ENCODE peak calls at places on chromosomes 3 and 15, in six cellular contexts. One of them, this sample, is unnamed.
A peak's percentile ranks its signal among the peaks of the same experiment; 100 is the strongest.

GRCh38 chr3:134419214-134419965 is 45.1 kb upstream of the AMOTL2 start:
- DNase-seq in uterus: no peak
- DNase-seq in GM12892: no peak
- DNase-seq in IMR-90: no peak
- DNase-seq in tibial nerve: no peak
- DNase-seq in esophagus squamous epithelium: no peak
- DNase-seq in this sample: no peak

GRCh38 chr3:55488398-55489055 is 1.4 kb upstream of the WNT5A start:
- DNase-seq in uterus: peak; percentile 55
- DNase-seq in GM12892: no peak
- DNase-seq in IMR-90: peak; percentile 89
- DNase-seq in tibial nerve: no peak
- DNase-seq in esophagus squamous epithelium: no peak
- DNase-seq in this sample: peak; percentile 68

GRCh38 chr15:61879219-61879618 is 181.0 kb downstream of the VPS13C start:
- DNase-seq in uterus: no peak
- DNase-seq in GM12892: no peak
- DNase-seq in IMR-90: no peak
- DNase-seq in tibial nerve: no peak
- DNase-seq in esophagus squamous epithelium: no peak
- DNase-seq in this sample: peak; percentile 8

GRCh38 chr3:74897006-74897405 is 282.5 kb upstream of the CNTN3 start:
- DNase-seq in uterus: no peak
- DNase-seq in GM12892: no peak
- DNase-seq in IMR-90: no peak
- DNase-seq in tibial nerve: no peak
- DNase-seq in esophagus squamous epithelium: no peak
- DNase-seq in this sample: no peak

GRCh38 chr3:27591321-27591711 is 107.1 kb upstream of the SLC4A7 start:
- DNase-seq in uterus: no peak
- DNase-seq in GM12892: no peak
- DNase-seq in IMR-90: peak; percentile 20
- DNase-seq in tibial nerve: no peak
- DNase-seq in esophagus squamous epithelium: no peak
- DNase-seq in this sample: no peak

GRCh38 chr3:11600501-11601282 is 43.0 kb downstream of the VGLL4 start:
- DNase-seq in uterus: peak; percentile 84
- DNase-seq in GM12892: no peak
- DNase-seq in IMR-90: peak; percentile 100
- DNase-seq in tibial nerve: no peak
- DNase-seq in esophagus squamous epithelium: no peak
- DNase-seq in this sample: peak; percentile 65

GRCh38 chr15:55827204-55827603 is 84.3 kb upstream of the PRTG start:
- DNase-seq in uterus: no peak
- DNase-seq in GM12892: no peak
- DNase-seq in IMR-90: peak; percentile 66
- DNase-seq in tibial nerve: no peak
- DNase-seq in esophagus squamous epithelium: no peak
- DNase-seq in this sample: no peak

GRCh38 chr15:56460046-56460445 is 4.9 kb downstream of the MNS1 start:
- DNase-seq in uterus: no peak
- DNase-seq in GM12892: no peak
- DNase-seq in IMR-90: peak; percentile 1
- DNase-seq in tibial nerve: no peak
- DNase-seq in esophagus squamous epithelium: no peak
- DNase-seq in this sample: no peak

GRCh38 chr3:126442099-126442848 is 33.4 kb downstream of the ZXDC start:
- DNase-seq in uterus: peak; percentile 60
- DNase-seq in GM12892: no peak
- DNase-seq in IMR-90: peak; percentile 15
- DNase-seq in tibial nerve: no peak
- DNase-seq in esophagus squamous epithelium: no peak
- DNase-seq in this sample: no peak

GRCh38 chr3:45960289-45960688 is 17.0 kb downstream of the CXCR6 start:
- DNase-seq in uterus: no peak
- DNase-seq in GM12892: no peak
- DNase-seq in IMR-90: no peak
- DNase-seq in tibial nerve: no peak
- DNase-seq in esophagus squamous epithelium: no peak
- DNase-seq in this sample: no peak

GRCh38 chr3:147120029-147120428 is 286.3 kb downstream of the ZIC4 start:
- DNase-seq in uterus: no peak
- DNase-seq in GM12892: no peak
- DNase-seq in IMR-90: peak; percentile 45
- DNase-seq in tibial nerve: no peak
- DNase-seq in esophagus squamous epithelium: no peak
- DNase-seq in this sample: no peak

GRCh38 chr3:46378426-46378942 is 7.7 kb downstream of the CCR5 start:
- DNase-seq in uterus: peak; percentile 52
- DNase-seq in GM12892: no peak
- DNase-seq in IMR-90: peak; percentile 40
- DNase-seq in tibial nerve: peak; percentile 67
- DNase-seq in esophagus squamous epithelium: no peak
- DNase-seq in this sample: peak; percentile 76

GRCh38 chr15:97082835-97083234 is 752.3 kb downstream of the NR2F2 start:
- DNase-seq in uterus: no peak
- DNase-seq in GM12892: no peak
- DNase-seq in IMR-90: no peak
- DNase-seq in tibial nerve: no peak
- DNase-seq in esophagus squamous epithelium: no peak
- DNase-seq in this sample: no peak

GRCh38 chr3:37886395-37886794 is 24.7 kb downstream of the CTDSPL start:
- DNase-seq in uterus: no peak
- DNase-seq in GM12892: no peak
- DNase-seq in IMR-90: no peak
- DNase-seq in tibial nerve: no peak
- DNase-seq in esophagus squamous epithelium: no peak
- DNase-seq in this sample: no peak

GRCh38 chr15:40241305-40242215 is 2.7 kb downstream of the PAK6 start:
- DNase-seq in uterus: no peak
- DNase-seq in GM12892: no peak
- DNase-seq in IMR-90: no peak
- DNase-seq in tibial nerve: no peak
- DNase-seq in esophagus squamous epithelium: no peak
- DNase-seq in this sample: no peak

GRCh38 chr3:111863942-111864341 is 4.9 kb downstream of the PHLDB2 start:
- DNase-seq in uterus: no peak
- DNase-seq in GM12892: no peak
- DNase-seq in IMR-90: peak; percentile 16
- DNase-seq in tibial nerve: no peak
- DNase-seq in esophagus squamous epithelium: no peak
- DNase-seq in this sample: no peak

GRCh38 chr3:186248850-186249249 is 113.2 kb downstream of the DGKG start:
- DNase-seq in uterus: no peak
- DNase-seq in GM12892: no peak
- DNase-seq in IMR-90: no peak
- DNase-seq in tibial nerve: no peak
- DNase-seq in esophagus squamous epithelium: no peak
- DNase-seq in this sample: no peak

GRCh38 chr15:42581272-42581730 is 5.9 kb downstream of the STARD9 start:
- DNase-seq in uterus: peak; percentile 85
- DNase-seq in GM12892: peak; percentile 71
- DNase-seq in IMR-90: peak; percentile 68
- DNase-seq in tibial nerve: peak; percentile 80
- DNase-seq in esophagus squamous epithelium: peak; percentile 21
- DNase-seq in this sample: peak; percentile 88
- TF ChIP-seq POLR2A in uterus: peak; percentile 36
- TF ChIP-seq POLR2A in GM12892: no peak
- TF ChIP-seq POLR2A in IMR-90: no peak
- TF ChIP-seq POLR2A in tibial nerve: peak; percentile 43
- TF ChIP-seq POLR2A in esophagus squamous epithelium: no peak
- TF ChIP-seq POLR2A in this sample: peak; percentile 43

DNA sequence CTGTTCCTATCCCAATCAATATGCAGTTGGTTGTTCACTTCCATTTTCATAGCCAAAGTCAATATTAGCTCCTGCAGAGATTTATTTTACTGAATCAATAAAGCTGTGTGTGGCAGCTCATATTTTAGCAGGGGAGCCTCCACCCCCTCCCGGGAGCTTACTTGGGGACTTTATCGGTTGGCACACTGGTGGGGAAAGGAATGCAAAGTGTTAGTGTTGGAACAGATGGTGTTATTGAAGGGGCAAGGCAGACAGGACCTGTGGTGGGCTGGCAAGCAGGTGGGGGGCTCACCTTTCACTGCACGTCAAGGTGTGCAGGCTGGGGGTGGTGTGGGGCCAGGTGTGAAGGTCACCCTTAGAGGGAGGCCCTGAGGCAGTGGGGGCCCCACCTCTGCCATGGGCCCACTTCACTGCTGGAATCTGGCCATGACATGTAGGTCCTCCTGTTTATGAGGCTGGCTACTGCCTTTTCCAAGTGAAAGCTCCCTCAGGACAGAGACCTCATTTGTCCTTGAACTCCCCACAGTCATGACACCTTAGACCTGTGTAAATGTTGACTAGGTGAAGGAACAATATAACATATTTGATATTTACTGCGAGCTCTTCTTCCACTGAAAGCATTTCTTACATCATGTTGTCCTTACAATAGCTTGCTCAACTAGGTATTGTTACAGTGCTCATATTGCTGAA is 44.0 kb upstream of the SEC22A start:
- DNase-seq in uterus: no peak
- DNase-seq in GM12892: no peak
- DNase-seq in IMR-90: no peak
- DNase-seq in tibial nerve: no peak
- DNase-seq in esophagus squamous epithelium: no peak
- DNase-seq in this sample: no peak
- TF ChIP-seq POLR2A in uterus: no peak
- TF ChIP-seq POLR2A in GM12892: no peak
- TF ChIP-seq POLR2A in IMR-90: no peak
- TF ChIP-seq POLR2A in tibial nerve: no peak
- TF ChIP-seq POLR2A in esophagus squamous epithelium: no peak
- TF ChIP-seq POLR2A in this sample: no peak

GRCh38 chr3:131072099-131072559 is 45.5 kb downstream of the NEK11 start:
- DNase-seq in uterus: no peak
- DNase-seq in GM12892: no peak
- DNase-seq in IMR-90: peak; percentile 13
- DNase-seq in tibial nerve: no peak
- DNase-seq in esophagus squamous epithelium: no peak
- DNase-seq in this sample: no peak
- TF ChIP-seq POLR2A in uterus: no peak
- TF ChIP-seq POLR2A in GM12892: no peak
- TF ChIP-seq POLR2A in IMR-90: no peak
- TF ChIP-seq POLR2A in tibial nerve: no peak
- TF ChIP-seq POLR2A in esophagus squamous epithelium: no peak
- TF ChIP-seq POLR2A in this sample: no peak

GRCh38 chr3:194354315-194354714 is 3.2 kb upstream of the CPN2 start:
- DNase-seq in uterus: no peak
- DNase-seq in GM12892: no peak
- DNase-seq in IMR-90: no peak
- DNase-seq in tibial nerve: no peak
- DNase-seq in esophagus squamous epithelium: no peak
- DNase-seq in this sample: no peak
- TF ChIP-seq POLR2A in uterus: no peak
- TF ChIP-seq POLR2A in GM12892: no peak
- TF ChIP-seq POLR2A in IMR-90: no peak
- TF ChIP-seq POLR2A in tibial nerve: no peak
- TF ChIP-seq POLR2A in esophagus squamous epithelium: no peak
- TF ChIP-seq POLR2A in this sample: no peak

GRCh38 chr3:44948239-44948638 is 27.7 kb downstream of the ZDHHC3 start:
- DNase-seq in uterus: no peak
- DNase-seq in GM12892: no peak
- DNase-seq in IMR-90: peak; percentile 24
- DNase-seq in tibial nerve: no peak
- DNase-seq in esophagus squamous epithelium: no peak
- DNase-seq in this sample: no peak
- TF ChIP-seq POLR2A in uterus: no peak
- TF ChIP-seq POLR2A in GM12892: no peak
- TF ChIP-seq POLR2A in IMR-90: no peak
- TF ChIP-seq POLR2A in tibial nerve: no peak
- TF ChIP-seq POLR2A in esophagus squamous epithelium: no peak
- TF ChIP-seq POLR2A in this sample: no peak

DNA sequence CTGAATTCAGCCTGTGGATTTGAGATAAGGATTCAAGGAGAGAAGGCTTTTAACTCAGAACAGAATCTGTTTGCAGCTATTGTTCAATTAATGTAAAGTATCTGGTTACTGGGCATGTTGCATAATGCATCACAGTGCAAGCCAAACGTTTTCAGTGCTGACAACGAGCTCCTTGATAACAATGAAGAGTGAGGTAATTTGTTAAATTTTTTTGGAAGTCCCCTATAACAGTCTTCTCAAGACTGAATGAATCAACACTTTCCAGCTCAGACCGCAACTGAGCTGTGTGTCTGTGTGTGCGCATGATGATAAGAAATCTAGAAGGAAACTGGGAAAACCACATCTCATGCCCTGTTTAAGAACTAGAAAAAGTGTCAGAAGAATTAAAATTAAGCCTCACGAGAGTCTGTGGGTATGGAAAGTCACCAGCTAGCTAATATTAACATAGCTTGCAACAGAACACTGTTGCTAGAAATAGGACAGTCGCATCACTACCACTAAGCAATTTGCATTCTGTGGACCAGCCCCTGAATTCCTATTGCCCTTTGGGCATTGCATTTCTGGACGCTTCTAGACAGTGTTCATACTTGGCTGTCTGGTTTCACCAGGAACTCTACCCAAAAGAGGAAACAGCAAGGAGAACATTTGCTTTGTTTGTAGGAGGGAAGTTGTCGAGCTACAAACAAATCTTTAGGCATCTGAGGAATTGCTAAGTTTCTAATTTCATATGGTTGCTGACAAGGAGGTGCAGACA is 43.7 kb upstream of the ATP2C1 start:
- DNase-seq in uterus: no peak
- DNase-seq in GM12892: no peak
- DNase-seq in IMR-90: peak; percentile 46
- DNase-seq in tibial nerve: peak; percentile 17
- DNase-seq in esophagus squamous epithelium: no peak
- DNase-seq in this sample: no peak
- TF ChIP-seq POLR2A in uterus: no peak
- TF ChIP-seq POLR2A in GM12892: peak; percentile 79
- TF ChIP-seq POLR2A in IMR-90: no peak
- TF ChIP-seq POLR2A in tibial nerve: no peak
- TF ChIP-seq POLR2A in esophagus squamous epithelium: no peak
- TF ChIP-seq POLR2A in this sample: no peak

GRCh38 chr15:67083135-67083766 is 17.8 kb downstream of the SMAD3 start:
- DNase-seq in uterus: no peak
- DNase-seq in GM12892: no peak
- DNase-seq in IMR-90: peak; percentile 71
- DNase-seq in tibial nerve: no peak
- DNase-seq in esophagus squamous epithelium: no peak
- DNase-seq in this sample: no peak
- TF ChIP-seq POLR2A in uterus: no peak
- TF ChIP-seq POLR2A in GM12892: no peak
- TF ChIP-seq POLR2A in IMR-90: no peak
- TF ChIP-seq POLR2A in tibial nerve: no peak
- TF ChIP-seq POLR2A in esophagus squamous epithelium: no peak
- TF ChIP-seq POLR2A in this sample: no peak

GRCh38 chr15:84872009-84872900 is 12.2 kb upstream of the SLC28A1 start:
- DNase-seq in uterus: no peak
- DNase-seq in GM12892: no peak
- DNase-seq in IMR-90: no peak
- DNase-seq in tibial nerve: no peak
- DNase-seq in esophagus squamous epithelium: no peak
- DNase-seq in this sample: no peak
- TF ChIP-seq POLR2A in uterus: no peak
- TF ChIP-seq POLR2A in GM12892: no peak
- TF ChIP-seq POLR2A in IMR-90: no peak
- TF ChIP-seq POLR2A in tibial nerve: no peak
- TF ChIP-seq POLR2A in esophagus squamous epithelium: no peak
- TF ChIP-seq POLR2A in this sample: no peak

This sample was measured in transverse colon.